ENCODE peak calls at places on chromosomes 3 and 15, in six cellular contexts. E is HFFc6, Z is iris pigment epithelial cell, H is HEK293T, V is mucosa of descending colon, R is GM04503. X is an unnamed sample.

GRCh38 chr3:98557324-98558010 is 25.7 kb downstream of the GPR15 start:
- DNase-seq in E (no peak), Z (no peak), H (no peak), V (no peak), R (no peak), X (no peak)

GRCh38 chr15:89243046-89243690 is 611 bp upstream of the FANCI start:
- DNase-seq in E (no peak), Z (peak; percentile 41), H (no peak), V (peak; percentile 42), R (no peak), X (no peak)

GRCh38 chr3:53167418-53168174 is 6.6 kb downstream of the PRKCD start:
- DNase-seq in E (no peak), Z (no peak), H (no peak), V (no peak), R (no peak), X (no peak)

GRCh38 chr15:66498501-66499386 is 1.2 kb upstream of the SNAPC5 start:
- DNase-seq in E (peak; percentile 52), Z (no peak), H (no peak), V (no peak), R (no peak), X (no peak)

GRCh38 chr15:84747423-84748273 is 744 bp upstream of the ZNF592 start:
- DNase-seq in E (peak; percentile 70), Z (peak; percentile 72), H (peak; percentile 76), V (peak; percentile 89), R (no peak), X (no peak)

GRCh38 chr3:19946832-19947548 is at the start of gene RAB5A:
- DNase-seq in E (peak; percentile 97), Z (peak; percentile 99), H (peak; percentile 96), V (peak; percentile 99), R (peak; percentile 86), X (peak; percentile 90)

GRCh38 chr3:161415506-161416231 is 44.4 kb upstream of the SPTSSB start:
- DNase-seq in E (peak; percentile 87), Z (peak; percentile 90), H (no peak), V (no peak), R (peak; percentile 63), X (peak; percentile 89)

GRCh38 chr15:78047631-78048409 is 29.7 kb downstream of the TBC1D2B start:
- DNase-seq in E (peak; percentile 64), Z (peak; percentile 87), H (no peak), V (no peak), R (peak; percentile 53), X (no peak)

GRCh38 chr15:100043069-100043641 is 298.6 kb downstream of the ADAMTS17 start:
- DNase-seq in E (peak; percentile 19), Z (peak; percentile 66), H (no peak), V (no peak), R (peak; percentile 51), X (peak; percentile 42)

GRCh38 chr15:90648137-90649070 is 68.7 kb upstream of the BLM start:
- DNase-seq in E (peak; percentile 74), Z (peak; percentile 53), H (peak; percentile 79), V (no peak), R (no peak), X (no peak)

GRCh38 chr3:197183582-197183981 is 114.8 kb downstream of the DLG1 start:
- DNase-seq in E (no peak), Z (no peak), H (peak; percentile 7), V (no peak), R (no peak), X (no peak)

GRCh38 chr3:36832406-36832805 is 68.1 kb upstream of the DCLK3 start:
- DNase-seq in E (no peak), Z (no peak), H (no peak), V (no peak), R (no peak), X (no peak)

GRCh38 chr3:66785191-66785909 is 212.8 kb upstream of the KBTBD8 start:
- DNase-seq in E (no peak), Z (no peak), H (no peak), V (no peak), R (no peak), X (no peak)

X was measured in BJ.